ENCODE peak calls at places on chromosome 16, in five cellular contexts. W is EH, E is iPS DF 6.9, A is fibroblast of pulmonary artery, V is HuH-7. D is an unnamed sample.

GRCh38 chr16:79834720-79835119 is 234.2 kb upstream of the MAF start:
- DNase-seq in V (no peak), W (no peak), E (no peak), A (no peak), D (no peak)

GRCh38 chr16:28297784-28298510 is 5.6 kb downstream of the SBK1 start:
- DNase-seq in V (no peak), W (no peak), E (no peak), A (no peak), D (no peak)

GRCh38 chr16:13883881-13884280 is 36.1 kb upstream of the ERCC4 start:
- DNase-seq in E (no peak), W (peak; percentile 75), A (no peak), V (no peak), D (no peak)

GRCh38 chr16:14186007-14186953 is 115.2 kb downstream of the MRTFB start:
- DNase-seq in V (no peak), E (no peak), W (peak; percentile 86), A (peak; percentile 84), D (no peak)

GRCh38 chr16:84959045-84959576 is 52.2 kb downstream of the ZDHHC7 start:
- DNase-seq in A (no peak), W (no peak), E (no peak), V (no peak), D (no peak)

GRCh38 chr16:71185366-71185765 is 45.2 kb downstream of the HYDIN start:
- DNase-seq in V (no peak), A (no peak), W (peak; percentile 5), E (no peak), D (no peak)

GRCh38 chr16:800834-801488 is 427 bp upstream of the GNG13 start:
- DNase-seq in A (no peak), W (no peak), V (no peak), E (no peak), D (no peak)

GRCh38 chr16:67936876-67937605 is 391 bp upstream of the PSMB10 start:
- DNase-seq in W (no peak), A (peak; percentile 63), E (no peak), V (peak; percentile 53), D (no peak)

GRCh38 chr16:30068333-30068732 is 2.8 kb downstream of the ALDOA start:
- DNase-seq in V (no peak), W (no peak), A (no peak), E (no peak), D (no peak)